ENCODE peak calls at places on chromosomes 2 and 18, in eight cellular contexts. F is fibroblast of lung, U is HCT116, Y is stomach, N is A549, T is OCI-LY7, L is Peyer's patch, H is DND-41. V is an unnamed sample. For H3K4me1 and H3K9me3, the result is how much of the 10 kb centered on the place peaks cover.

GRCh38 chr2:158781562-158781961 is 13.6 kb upstream of the DAPL1 start:
- DNase-seq in F (peak), U (no peak), Y (no peak), N (peak), T (no peak), L (no peak), H (no peak), V (no peak)

GRCh38 chr2:54650612-54651011 is 72.8 kb upstream of the EML6 start:
- DNase-seq in F (no peak), U (no peak), Y (no peak), N (no peak), T (no peak), L (no peak), H (no peak), V (no peak)

GRCh38 chr2:54704688-54705605 is 18.5 kb upstream of the EML6 start:
- DNase-seq in F (peak), U (peak), Y (no peak), N (peak), T (peak), L (no peak), H (no peak), V (peak)

GRCh38 chr18:35132284-35132910 is 91.2 kb downstream of the MAPRE2 start:
- DNase-seq in F (no peak), U (no peak), Y (no peak), N (no peak), T (no peak), L (no peak), H (no peak), V (no peak)

GRCh38 chr2:3603536-3604206 is 8.8 kb downstream of the COLEC11 start:
- DNase-seq in F (no peak), U (no peak), Y (no peak), N (no peak), T (no peak), L (no peak), H (no peak), V (no peak)

GRCh38 chr18:32380559-32380958 is 90.1 kb downstream of the GAREM1 start:
- DNase-seq in F (no peak), U (no peak), Y (no peak), N (no peak), T (peak), L (no peak), H (no peak), V (no peak)

GRCh38 chr2:27191107-27191829 is 20.6 kb upstream of the ATRAID start:
- DNase-seq in F (peak), U (peak), Y (peak), N (peak), T (peak), L (no peak), H (peak), V (peak)

GRCh38 chr2:205409403-205409802 is 272.9 kb upstream of the NRP2 start:
- DNase-seq in F (peak), U (no peak), Y (no peak), N (no peak), T (no peak), L (no peak), H (no peak), V (no peak)

GRCh38 chr2:110871637-110872036 is 139.3 kb downstream of the ACOXL start:
- DNase-seq in F (no peak), U (no peak), Y (no peak), N (no peak), T (no peak), L (no peak), H (no peak), V (no peak)

GRCh38 chr2:206084870-206085741 is 868 bp downstream of the INO80D start:
- DNase-seq in F (peak), U (no peak), Y (peak), N (peak), T (peak), L (peak), H (peak), V (peak)

GRCh38 chr2:86039963-86040655 is 65.6 kb downstream of the POLR1A start:
- DNase-seq in F (no peak), U (no peak), Y (peak), N (no peak), T (no peak), L (peak), H (no peak), V (no peak)

GRCh38 chr2:8544786-8545631 is 136.8 kb upstream of the ID2 start:
- DNase-seq in F (peak), U (peak), Y (peak), N (peak), T (peak), L (peak), H (peak), V (peak)

GRCh38 chr2:219331560-219332213 is 857 bp downstream of the RESP18 start:
- DNase-seq in F (peak), U (no peak), Y (no peak), N (no peak), T (no peak), L (no peak), H (no peak), V (no peak)

GRCh38 chr2:36059684-36060083 is 295.9 kb upstream of the CRIM1 start:
- DNase-seq in F (no peak), U (no peak), Y (no peak), N (no peak), T (peak), L (no peak), H (no peak), V (no peak)

GRCh38 chr2:8252997-8253694 is 428.7 kb upstream of the ID2 start:
- DNase-seq in F (no peak), U (no peak), Y (no peak), N (no peak), T (peak), L (no peak), H (peak), V (no peak)

GRCh38 chr2:202135111-202135874 is 62.2 kb downstream of the KIAA2012 start:
- DNase-seq in F (peak), U (no peak), Y (peak), N (peak), T (no peak), L (no peak), H (no peak), V (no peak)

GRCh38 chr2:218781691-218782528 is at the start of gene CYP27A1:
- DNase-seq in F (peak), U (no peak), Y (peak), N (no peak), T (no peak), L (peak), H (no peak), V (no peak)

GRCh38 chr18:38464024-38464423 is 898.4 kb upstream of the CELF4 start:
- DNase-seq in F (no peak), U (no peak), Y (no peak), N (no peak), T (no peak), L (no peak), H (no peak), V (peak)

GRCh38 chr2:226873826-226874225 is 38.0 kb downstream of the RHBDD1 start:
- DNase-seq in F (no peak), U (no peak), Y (no peak), N (no peak), T (no peak), L (no peak), H (no peak), V (no peak)

GRCh38 chr2:219308142-219309093 is 783 bp downstream of the PTPRN start:
- DNase-seq in F (peak), U (peak), Y (peak), N (peak), T (peak), L (no peak), H (peak), V (peak)

GRCh38 chr2:128394004-128394730 is 75.5 kb upstream of the HS6ST1 start:
- DNase-seq in F (no peak), U (no peak), Y (peak), N (no peak), T (no peak), L (no peak), H (no peak), V (no peak)

GRCh38 chr18:36477776-36478175 is 180.3 kb downstream of the FHOD3 start:
- DNase-seq in F (no peak), U (no peak), Y (no peak), N (no peak), T (no peak), L (no peak), H (no peak), V (no peak)

GRCh38 chr2:28633739-28634138 is 117.9 kb upstream of the PPP1CB start:
- DNase-seq in F (peak), U (no peak), Y (no peak), N (peak), T (no peak), L (no peak), H (no peak), V (no peak)

GRCh38 chr2:169895294-169895985 is 68.2 kb downstream of the UBR3 start:
- DNase-seq in F (peak), U (no peak), Y (no peak), N (peak), T (no peak), L (no peak), H (no peak), V (no peak)

GRCh38 chr2:239400000-239400831 is 604 bp downstream of the HDAC4 start:
- DNase-seq in F (no peak), U (no peak), Y (no peak), N (no peak), T (peak), L (peak), H (peak), V (no peak)

GRCh38 chr18:48566588-48566987 is 27.8 kb downstream of the CTIF start:
- DNase-seq in F (no peak), U (no peak), Y (no peak), N (no peak), T (no peak), L (no peak), H (no peak), V (no peak)
- H3K4me1 ChIP-seq in F (under half), U (under half), Y (under half), N (under half), T (under half), L (under half), H (under half), V (under half)

DNA sequence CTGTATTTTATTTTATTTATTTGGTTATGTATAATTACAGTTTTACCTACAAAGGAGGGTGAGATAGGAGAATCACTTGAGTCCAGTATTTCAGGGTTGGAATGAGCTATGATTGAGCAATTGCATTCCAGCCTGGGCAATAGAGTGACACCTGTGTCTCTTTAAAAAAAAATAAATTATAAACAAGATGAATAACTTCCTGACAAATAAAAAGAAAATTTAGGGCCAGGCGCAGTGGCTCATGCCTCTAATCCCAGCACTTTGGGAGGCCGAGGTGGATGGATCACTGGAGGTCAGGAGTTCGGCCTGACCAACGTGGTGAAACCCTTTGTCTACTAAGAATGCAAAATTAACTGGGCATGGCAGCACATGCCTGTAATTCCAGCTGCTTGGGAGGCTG is 17.3 kb downstream of the MTA3 start:
- DNase-seq in F (no peak), U (no peak), Y (no peak), N (no peak), T (no peak), L (no peak), H (no peak), V (no peak)
- H3K9me3 ChIP-seq in F (under half), U (under half), Y (under half), N (under half), T (under half), L (under half), H (under half), V (under half)

GRCh38 chr18:61887838-61888237 is 5.0 kb downstream of the RNF152 start:
- DNase-seq in F (no peak), U (no peak), Y (no peak), N (no peak), T (no peak), L (no peak), H (no peak), V (no peak)

GRCh38 chr18:61889541-61889940 is 3.3 kb downstream of the RNF152 start:
- DNase-seq in F (no peak), U (no peak), Y (no peak), N (no peak), T (no peak), L (no peak), H (no peak), V (no peak)

GRCh38 chr18:61891271-61891670 is 1.5 kb downstream of the RNF152 start:
- DNase-seq in F (no peak), U (no peak), Y (no peak), N (no peak), T (no peak), L (no peak), H (no peak), V (no peak)

GRCh38 chr18:61890344-61890743 is 2.5 kb downstream of the RNF152 start:
- DNase-seq in F (no peak), U (no peak), Y (no peak), N (no peak), T (no peak), L (no peak), H (no peak), V (no peak)

DNA sequence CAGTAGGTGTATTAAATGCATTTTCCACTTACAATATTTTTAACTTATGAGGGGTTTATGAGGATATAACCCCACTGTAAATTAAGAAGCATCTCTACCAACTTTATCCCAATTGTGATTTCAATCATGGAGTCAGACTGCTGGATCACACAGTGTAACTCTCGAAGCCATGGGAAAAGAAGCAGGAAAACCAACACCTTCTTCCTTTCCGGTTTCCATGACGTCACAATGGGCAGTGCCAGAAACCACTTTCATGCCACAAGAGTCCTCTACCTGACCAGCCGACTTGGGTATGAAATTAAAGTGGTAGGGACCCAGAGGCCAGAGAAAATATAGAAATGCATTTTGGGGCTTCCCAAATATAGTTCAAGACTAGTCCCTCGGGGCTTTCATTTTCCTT is 4.2 kb downstream of the RNF152 start:
- DNase-seq in F (no peak), U (no peak), Y (no peak), N (no peak), T (no peak), L (no peak), H (no peak), V (no peak)
- H3K27ac ChIP-seq in F (no peak), U (no peak), Y (peak), N (no peak), T (no peak), L (no peak), H (no peak), V (no peak)

GRCh38 chr2:37590119-37590571 is 81.3 kb downstream of the CDC42EP3 start:
- DNase-seq in F (peak), U (no peak), Y (no peak), N (no peak), T (no peak), L (no peak), H (no peak), V (no peak)
- H3K4me1 ChIP-seq in F (under half), U (half or more), Y (half or more), N (half or more), T (under half), L (under half), H (under half), V (under half)

GRCh38 chr2:2157400-2157799 is 173.7 kb downstream of the MYT1L start:
- DNase-seq in F (no peak), U (no peak), Y (no peak), N (no peak), T (no peak), L (no peak), H (no peak), V (no peak)
- H3K9me3 ChIP-seq in F (under half), U (under half), Y (under half), N (under half), T (under half), L (under half), H (under half), V (under half)

GRCh38 chr2:69791045-69791444 is 38.4 kb upstream of the GMCL1 start:
- DNase-seq in F (no peak), U (no peak), Y (no peak), N (no peak), T (peak), L (no peak), H (no peak), V (no peak)

GRCh38 chr2:69789762-69790600 is 39.5 kb upstream of the GMCL1 start:
- DNase-seq in F (peak), U (no peak), Y (no peak), N (no peak), T (peak), L (no peak), H (no peak), V (no peak)

GRCh38 chr2:69786105-69786504 is 43.4 kb upstream of the GMCL1 start:
- DNase-seq in F (no peak), U (no peak), Y (no peak), N (no peak), T (no peak), L (no peak), H (no peak), V (no peak)

GRCh38 chr2:69789129-69789528 is 40.3 kb upstream of the GMCL1 start:
- DNase-seq in F (peak), U (no peak), Y (no peak), N (peak), T (peak), L (no peak), H (no peak), V (no peak)

DNA sequence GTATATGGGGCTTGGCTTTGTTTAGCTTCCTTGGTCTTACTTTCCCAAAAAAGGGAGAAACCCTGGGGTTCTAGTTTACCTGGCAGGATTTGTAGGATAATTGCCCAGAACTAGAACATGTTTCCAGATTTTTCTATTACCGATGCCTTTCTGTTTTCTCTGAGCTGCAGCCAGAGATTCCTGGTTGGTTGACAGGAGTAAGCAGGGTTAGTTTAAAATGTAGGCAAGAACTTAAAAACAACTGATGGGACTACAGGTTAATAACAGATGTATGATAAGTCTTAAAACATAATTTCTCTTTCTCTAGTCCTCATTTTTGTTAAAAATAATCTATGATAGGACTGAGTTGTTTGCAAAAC is 38.9 kb upstream of the GMCL1 start:
- DNase-seq in F (no peak), U (no peak), Y (no peak), N (no peak), T (no peak), L (no peak), H (no peak), V (no peak)
- H3K27ac ChIP-seq in F (peak), U (no peak), Y (peak), N (peak), T (peak), L (peak), H (no peak), V (no peak)

GRCh38 chr2:119702918-119703401 is 24.0 kb downstream of the TMEM177 start:
- DNase-seq in F (peak), U (peak), Y (peak), N (peak), T (peak), L (peak), H (peak), V (peak)
- H3K4me1 ChIP-seq in F (under half), U (under half), Y (under half), N (under half), T (under half), L (under half), H (under half), V (under half)

GRCh38 chr2:171629113-171629512 is 58.2 kb upstream of the DYNC1I2 start:
- DNase-seq in F (no peak), U (no peak), Y (no peak), N (no peak), T (no peak), L (no peak), H (no peak), V (no peak)

GRCh38 chr2:171630812-171631626 is 56.2 kb upstream of the DYNC1I2 start:
- DNase-seq in F (peak), U (peak), Y (no peak), N (peak), T (peak), L (no peak), H (peak), V (no peak)

GRCh38 chr2:171625013-171625412 is 62.3 kb upstream of the DYNC1I2 start:
- DNase-seq in F (no peak), U (no peak), Y (no peak), N (no peak), T (no peak), L (no peak), H (no peak), V (no peak)

GRCh38 chr2:171626949-171627348 is 60.3 kb upstream of the DYNC1I2 start:
- DNase-seq in F (no peak), U (no peak), Y (no peak), N (no peak), T (no peak), L (no peak), H (no peak), V (no peak)

GRCh38 chr2:171627412-171627811 is 59.9 kb upstream of the DYNC1I2 start:
- DNase-seq in F (no peak), U (no peak), Y (no peak), N (no peak), T (no peak), L (no peak), H (no peak), V (no peak)
- H3K9me3 ChIP-seq in F (under half), U (under half), Y (under half), N (under half), T (under half), L (under half), H (under half), V (under half)

GRCh38 chr18:55418439-55418838 is 169.6 kb downstream of the TCF4 start:
- DNase-seq in F (no peak), U (no peak), Y (no peak), N (no peak), T (no peak), L (no peak), H (no peak), V (no peak)

GRCh38 chr18:55420665-55420964 is 167.4 kb downstream of the TCF4 start:
- DNase-seq in F (no peak), U (no peak), Y (no peak), N (no peak), T (peak), L (no peak), H (no peak), V (no peak)

GRCh38 chr18:55420977-55421611 is 166.9 kb downstream of the TCF4 start:
- DNase-seq in F (no peak), U (no peak), Y (no peak), N (no peak), T (no peak), L (no peak), H (no peak), V (no peak)

GRCh38 chr18:55419939-55420664 is 167.9 kb downstream of the TCF4 start:
- DNase-seq in F (peak), U (no peak), Y (no peak), N (no peak), T (no peak), L (no peak), H (no peak), V (no peak)

GRCh38 chr18:55419132-55419938 is 168.7 kb downstream of the TCF4 start:
- DNase-seq in F (peak), U (no peak), Y (no peak), N (no peak), T (no peak), L (no peak), H (no peak), V (no peak)
- H3K27ac ChIP-seq in F (peak), U (no peak), Y (peak), N (no peak), T (peak), L (peak), H (no peak), V (no peak)

GRCh38 chr18:74722237-74722636 is 124.6 kb downstream of the ZNF407 start:
- DNase-seq in F (peak), U (no peak), Y (no peak), N (no peak), T (no peak), L (no peak), H (no peak), V (no peak)
- H3K4me1 ChIP-seq in F (under half), U (under half), Y (under half), N (under half), T (under half), L (under half), H (under half), V (under half)